ENCODE peak calls at places on chromosomes 12 and 14, in ten cellular contexts. V is endodermal cell; H is neuronal stem cell; E is foreskin fibroblast; Z is PC-9; W is cardiac fibroblast; T is DND-41; A is IMR-90; D is CD4-positive, alpha-beta memory T cell; G is uterus. Y is an unnamed sample.

GRCh38 chr12:66188584-66189475 is at the start of gene IRAK3:
- DNase-seq in E (peak; percentile 82), Z (no peak), V (peak; percentile 86), D (peak; percentile 18), H (peak; percentile 29), W (peak; percentile 79), G (peak; percentile 75), A (peak; percentile 31), T (no peak), Y (no peak)

GRCh38 chr12:52772188-52772587 is 5.0 kb downstream of the KRT76 start:
- DNase-seq in T (no peak), V (no peak), Z (no peak), G (no peak), A (no peak), E (no peak), W (no peak), H (no peak), D (no peak), Y (no peak)

GRCh38 chr12:51391047-51391837 is at the start of gene GALNT6:
- DNase-seq in Z (peak; percentile 55), H (peak; percentile 17), W (no peak), G (no peak), D (peak; percentile 60), E (peak; percentile 59), T (peak; percentile 86), V (peak; percentile 95), A (no peak), Y (no peak)

GRCh38 chr14:68392393-68393085 is 400.3 kb downstream of the ZFP36L1 start:
- DNase-seq in Z (no peak), V (no peak), W (peak; percentile 59), E (peak; percentile 52), T (no peak), A (no peak), H (peak; percentile 21), D (no peak), G (peak; percentile 62), Y (no peak)

GRCh38 chr12:40988831-40989230 is 199.3 kb upstream of the PDZRN4 start:
- DNase-seq in A (no peak), Z (no peak), T (no peak), V (no peak), H (no peak), G (no peak), E (no peak), D (no peak), W (no peak), Y (no peak)

GRCh38 chr12:28121433-28121832 is 68.8 kb upstream of the CCDC91 start:
- DNase-seq in Z (no peak), E (no peak), H (no peak), A (no peak), T (no peak), W (no peak), G (no peak), V (no peak), D (no peak), Y (no peak)

GRCh38 chr12:16027012-16027411 is 115.9 kb downstream of the DERA start:
- DNase-seq in W (no peak), V (no peak), H (no peak), E (peak; percentile 37), D (no peak), T (no peak), A (no peak), Z (no peak), G (no peak), Y (peak; percentile 31)

GRCh38 chr14:21103710-21104447 is 3.0 kb downstream of the TMEM253 start:
- DNase-seq in W (peak; percentile 98), Z (peak; percentile 81), E (peak; percentile 98), T (peak; percentile 96), A (peak; percentile 94), G (peak; percentile 95), H (peak; percentile 95), D (peak; percentile 92), V (peak; percentile 98), Y (peak; percentile 77)

GRCh38 chr12:15677696-15678095 is 111.5 kb downstream of the EPS8 start:
- DNase-seq in D (no peak), Z (no peak), W (no peak), H (no peak), G (no peak), V (peak; percentile 57), A (no peak), T (no peak), E (no peak), Y (no peak)

GRCh38 chr14:56119221-56119967 is 1.2 kb downstream of the PELI2 start:
- DNase-seq in V (peak; percentile 79), H (peak; percentile 39), A (peak; percentile 52), G (peak; percentile 42), D (peak; percentile 27), Z (no peak), T (peak; percentile 48), W (peak; percentile 47), E (peak; percentile 68), Y (no peak)

GRCh38 chr12:82057770-82058169 is 298.6 kb upstream of the PPFIA2 start:
- DNase-seq in T (no peak), A (no peak), H (no peak), Z (peak; percentile 74), E (no peak), V (no peak), W (no peak), D (no peak), G (no peak), Y (no peak)

GRCh38 chr14:33767721-33768457 is 183.0 kb downstream of the EGLN3 start:
- DNase-seq in W (peak; percentile 83), Z (no peak), V (no peak), T (no peak), A (no peak), G (no peak), E (peak; percentile 26), H (no peak), D (no peak), Y (peak; percentile 32)

DNA sequence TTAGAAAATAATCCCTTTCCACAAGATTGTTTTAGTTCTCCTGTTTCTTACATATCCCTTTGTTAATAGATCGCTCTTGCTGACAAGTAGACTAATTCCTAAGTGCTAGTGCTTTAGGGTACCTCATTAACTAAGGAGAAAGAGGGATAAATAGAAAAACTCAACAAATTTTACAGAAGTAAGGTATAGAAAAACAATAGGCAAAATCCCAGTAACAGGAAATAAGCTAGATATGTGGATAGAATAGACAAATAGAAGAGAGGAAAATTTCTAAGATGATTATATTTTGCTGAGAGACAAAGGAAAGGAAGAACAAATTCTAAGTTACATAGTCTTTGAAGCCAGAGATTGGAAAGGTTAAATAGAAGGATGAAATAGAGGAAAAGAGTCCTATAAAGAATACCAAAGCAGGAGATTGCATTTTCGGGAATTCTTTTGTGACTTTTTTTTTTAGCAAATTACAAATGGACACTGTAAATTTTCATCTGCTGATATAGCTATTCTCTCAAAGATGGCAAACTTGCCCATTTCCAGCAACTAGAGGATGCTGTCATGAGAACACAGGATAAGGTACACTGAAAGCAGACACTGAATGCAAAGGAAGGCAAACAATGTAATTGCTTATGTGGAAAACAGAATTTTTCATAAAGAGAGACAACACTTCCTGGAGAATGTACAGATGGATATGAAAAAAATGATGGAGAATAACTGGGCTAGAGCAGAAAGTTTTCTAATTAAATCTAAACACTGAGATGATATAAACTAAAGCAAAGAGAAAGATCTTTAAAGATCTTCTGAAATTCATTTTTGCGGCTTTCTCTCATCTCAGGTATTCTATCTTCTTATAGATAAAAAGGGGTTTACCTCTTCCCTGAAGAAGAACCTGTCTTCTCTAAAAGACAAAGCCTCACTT is 765 bp downstream of the CD69 start:
- DNase-seq in A (no peak), Z (no peak), W (no peak), G (no peak), V (no peak), D (peak; percentile 45), H (no peak), T (no peak), E (no peak), Y (no peak)
- H3K4me3 ChIP-seq in A (no peak overlapping the region), Z (no peak overlapping the region), W (no peak overlapping the region), G (no peak overlapping the region), V (no peak overlapping the region), D (peak overlapping the region; percentile 80), H (no peak overlapping the region), T (peak overlapping the region; percentile 63), E (no peak overlapping the region), Y (no peak overlapping the region)

GRCh38 chr14:76330411-76331327 is 45.3 kb upstream of the ESRRB start:
- DNase-seq in E (no peak), D (no peak), G (no peak), T (no peak), H (no peak), A (no peak), Z (no peak), W (no peak), V (peak; percentile 75), Y (no peak)
- H3K4me3 ChIP-seq in E (no peak overlapping the region), D (no peak overlapping the region), G (no peak overlapping the region), T (no peak overlapping the region), H (peak overlapping the region; percentile 14), A (no peak overlapping the region), Z (no peak overlapping the region), W (no peak overlapping the region), V (no peak overlapping the region), Y (no peak overlapping the region)

DNA sequence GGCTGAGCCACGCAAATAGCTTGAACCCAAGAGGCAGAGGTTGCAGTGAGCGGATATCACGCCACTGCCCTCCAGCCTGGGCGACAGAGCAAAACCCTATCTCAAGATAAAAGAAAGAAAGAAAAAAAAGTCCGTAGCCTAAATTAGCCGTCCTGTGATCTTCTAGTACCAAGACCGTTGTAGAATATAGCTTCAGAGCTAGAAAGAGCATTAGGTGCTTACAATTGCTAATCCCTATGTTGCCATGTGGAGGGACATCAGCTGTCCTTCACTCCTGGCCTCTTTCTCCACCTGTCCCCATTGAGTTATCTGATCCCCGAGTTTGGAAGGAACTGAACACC is 1.2 kb downstream of the CDKN3 start:
- DNase-seq in Z (no peak), V (no peak), T (no peak), A (no peak), D (no peak), G (no peak), E (no peak), W (no peak), H (no peak), Y (no peak)
- H3K4me3 ChIP-seq in Z (peak overlapping the region; percentile 96), V (peak overlapping the region; percentile 90), T (peak overlapping the region; percentile 99), A (no peak overlapping the region), D (no peak overlapping the region), G (no peak overlapping the region), E (peak overlapping the region; percentile 86), W (peak overlapping the region; percentile 97), H (no peak overlapping the region), Y (no peak overlapping the region)

GRCh38 chr12:123667771-123668170 is 3.1 kb upstream of the TCTN2 start:
- DNase-seq in W (no peak), T (no peak), E (no peak), H (no peak), V (no peak), A (no peak), D (no peak), Z (no peak), G (no peak), Y (no peak)

GRCh38 chr12:123670882-123671728 is at the start of gene TCTN2:
- DNase-seq in V (peak; percentile 100), Z (peak; percentile 83), A (peak; percentile 87), D (peak; percentile 90), T (peak; percentile 96), E (peak; percentile 97), W (peak; percentile 92), G (peak; percentile 96), H (peak; percentile 87), Y (peak; percentile 54)

GRCh38 chr12:123675436-123675835 is 4.5 kb downstream of the TCTN2 start:
- DNase-seq in Z (no peak), D (no peak), H (no peak), W (no peak), E (no peak), G (no peak), A (no peak), T (no peak), V (no peak), Y (no peak)

DNA sequence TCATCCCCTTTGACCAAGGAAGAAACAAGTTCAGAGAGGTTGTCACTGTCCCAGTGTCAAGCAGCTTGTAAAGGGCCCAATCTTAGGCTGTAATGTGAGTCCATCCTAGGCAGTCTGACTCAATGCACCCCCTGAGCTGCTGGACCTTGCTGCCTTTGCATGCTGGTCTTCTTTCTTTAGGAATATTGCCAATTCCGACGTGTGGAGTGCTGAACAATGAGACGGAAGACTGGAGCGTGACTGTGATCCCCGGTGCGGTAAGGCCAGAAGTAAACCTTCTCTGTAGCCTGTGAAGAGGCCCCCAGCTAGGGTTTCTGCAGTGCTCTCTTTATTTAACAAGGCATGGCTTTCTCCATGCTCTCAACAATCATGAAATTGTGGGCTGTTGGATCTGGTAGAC is 963 bp downstream of the TCTN2 start:
- DNase-seq in G (no peak), E (peak; percentile 50), D (no peak), V (no peak), A (peak; percentile 71), Z (no peak), W (no peak), T (no peak), H (no peak), Y (peak; percentile 3)
- H3K4me3 ChIP-seq in G (peak overlapping the region; percentile 88), E (peak overlapping the region; percentile 74), D (no peak overlapping the region), V (peak overlapping the region; percentile 90), A (peak overlapping the region; percentile 80), Z (peak overlapping the region; percentile 84), W (peak overlapping the region; percentile 83), T (peak overlapping the region; percentile 90), H (peak overlapping the region; percentile 16), Y (peak overlapping the region; percentile 88)

Y was measured in AG09309.